ENCODE peak calls at places on chromosomes 5 and 9, in eight cellular contexts. X, O, Y, W, I, G, M and T are unnamed samples.

GRCh38 chr5:156208271-156208670 is 118.7 kb upstream of the SGCD start:
- DNase-seq in W (no peak), I (no peak), G (no peak), M (peak), X (peak), Y (no peak), O (peak), T (no peak)

GRCh38 chr5:58462623-58463230 is 2.8 kb upstream of the PLK2 start:
- DNase-seq in X (peak), G (no peak), Y (no peak), I (no peak), O (peak), M (peak), W (no peak), T (peak)

GRCh38 chr9:123065191-123065590 is 31.7 kb downstream of the GPR21 start:
- DNase-seq in X (no peak), I (no peak), M (no peak), G (no peak), W (no peak), O (no peak), Y (no peak), T (no peak)

GRCh38 chr9:33350310-33350709 is 52.1 kb downstream of the AQP7 start:
- DNase-seq in W (no peak), Y (no peak), I (peak), O (no peak), M (no peak), X (no peak), G (no peak), T (no peak)

GRCh38 chr5:116388564-116389258 is 185.9 kb downstream of the SEMA6A start:
- DNase-seq in W (no peak), X (no peak), M (no peak), Y (no peak), O (no peak), G (no peak), I (peak), T (peak)

GRCh38 chr9:130627051-130627450 is 37.3 kb upstream of the PRDM12 start:
- DNase-seq in X (no peak), I (no peak), Y (no peak), G (no peak), M (no peak), O (no peak), W (no peak), T (no peak)

GRCh38 chr9:85246566-85246965 is 495.2 kb downstream of the AGTPBP1 start:
- DNase-seq in X (no peak), I (no peak), O (no peak), Y (no peak), M (no peak), G (no peak), W (no peak), T (no peak)

GRCh38 chr5:150641006-150641570 is 628 bp downstream of the SYNPO start:
- DNase-seq in I (no peak), G (peak), X (no peak), O (peak), Y (peak), W (no peak), M (no peak), T (no peak)

GRCh38 chr5:94901071-94901979 is 282.9 kb downstream of the SLF1 start:
- DNase-seq in G (no peak), W (no peak), M (peak), Y (no peak), I (peak), X (no peak), O (no peak), T (no peak)

GRCh38 chr5:83701886-83702285 is 18.8 kb downstream of the HAPLN1 start:
- DNase-seq in I (no peak), W (no peak), M (no peak), O (no peak), X (no peak), G (no peak), Y (no peak), T (no peak)

GRCh38 chr9:125854553-125855275 is 107.5 kb downstream of the PBX3 start:
- DNase-seq in O (no peak), G (no peak), W (no peak), X (no peak), M (no peak), Y (no peak), I (no peak), T (no peak)

GRCh38 chr5:34550977-34551376 is 105.2 kb upstream of the RAI14 start:
- DNase-seq in W (no peak), O (no peak), I (no peak), G (no peak), Y (no peak), X (no peak), M (no peak), T (no peak)

GRCh38 chr5:58358436-58358835 is 101.5 kb downstream of the PLK2 start:
- DNase-seq in Y (no peak), M (no peak), O (no peak), I (no peak), W (no peak), X (peak), G (no peak), T (no peak)

GRCh38 chr9:90326219-90326618 is 316.4 kb downstream of the DIRAS2 start:
- DNase-seq in W (no peak), Y (no peak), M (no peak), G (no peak), X (no peak), I (no peak), O (no peak), T (no peak)

GRCh38 chr9:129236441-129237145 is 58.5 kb upstream of the IER5L start:
- DNase-seq in I (no peak), Y (peak), G (no peak), M (no peak), W (peak), X (no peak), O (peak), T (no peak)

GRCh38 chr9:127788337-127789011 is 2.6 kb downstream of the CDK9 start:
- DNase-seq in M (no peak), O (no peak), G (no peak), I (no peak), X (no peak), Y (peak), W (no peak), T (no peak)

GRCh38 chr5:660491-661030 is 32.6 kb downstream of the TPPP start:
- DNase-seq in O (no peak), M (no peak), W (peak), G (no peak), I (no peak), X (no peak), Y (peak), T (no peak)

GRCh38 chr9:124411514-124412227 is 3.6 kb downstream of the PSMB7 start:
- DNase-seq in I (no peak), O (no peak), Y (no peak), X (no peak), G (no peak), M (no peak), W (no peak), T (no peak)

GRCh38 chr9:121861501-121862180 is 210.2 kb downstream of the DAB2IP start:
- DNase-seq in I (no peak), X (peak), Y (peak), G (no peak), M (peak), O (peak), W (no peak), T (peak)

GRCh38 chr9:87245271-87245670 is 252.4 kb upstream of the DAPK1 start:
- DNase-seq in O (peak), M (no peak), Y (no peak), X (no peak), G (no peak), I (no peak), W (no peak), T (no peak)

GRCh38 chr9:83473488-83473971 is 64.7 kb downstream of the FRMD3 start:
- DNase-seq in Y (no peak), M (peak), O (no peak), I (no peak), W (no peak), G (no peak), X (no peak), T (no peak)

GRCh38 chr9:127970401-127971313 is 10.1 kb downstream of the EEIG1 start:
- DNase-seq in M (peak), W (no peak), Y (no peak), X (no peak), G (no peak), I (no peak), O (no peak), T (no peak)

GRCh38 chr5:143094087-143094511 is 309.4 kb downstream of the NR3C1 start:
- DNase-seq in W (no peak), G (no peak), Y (no peak), O (no peak), I (no peak), X (peak), M (peak), T (peak)

GRCh38 chr5:162227075-162227474 is 159.5 kb downstream of the GABRG2 start:
- DNase-seq in G (no peak), W (no peak), I (no peak), O (peak), M (no peak), X (no peak), Y (no peak), T (no peak)

GRCh38 chr9:128787583-128788156 is 617 bp downstream of the TBC1D13 start:
- DNase-seq in W (no peak), O (peak), I (no peak), Y (no peak), X (peak), G (no peak), M (no peak), T (no peak)

GRCh38 chr5:157253547-157253946 is 12.4 kb upstream of the CYFIP2 start:
- DNase-seq in W (no peak), X (peak), Y (no peak), O (peak), G (peak), M (peak), I (no peak), T (peak)

GRCh38 chr5:31962928-31963327 is 211.2 kb downstream of the GOLPH3 start:
- DNase-seq in G (no peak), X (no peak), M (no peak), I (no peak), Y (no peak), O (no peak), W (no peak), T (no peak)

GRCh38 chr5:142151436-142152382 is 43.1 kb downstream of the NDFIP1 start:
- DNase-seq in X (peak), G (peak), I (peak), Y (no peak), W (no peak), O (peak), M (peak), T (peak)

GRCh38 chr5:116272281-116272941 is 187.6 kb downstream of the COMMD10 start:
- DNase-seq in M (no peak), X (no peak), W (no peak), Y (no peak), G (no peak), O (no peak), I (peak), T (no peak)

GRCh38 chr9:72661401-72662135 is 140.2 kb downstream of the TMC1 start:
- DNase-seq in X (no peak), W (no peak), Y (no peak), M (no peak), O (no peak), G (no peak), I (no peak), T (no peak)

GRCh38 chr5:31478901-31479300 is 53.0 kb downstream of the DROSHA start:
- DNase-seq in X (no peak), O (no peak), Y (no peak), I (no peak), W (no peak), M (no peak), G (no peak), T (no peak)

GRCh38 chr9:93085676-93086075 is 10.3 kb upstream of the CARD19 start:
- DNase-seq in M (no peak), Y (peak), W (peak), G (peak), I (no peak), X (no peak), O (no peak), T (no peak)

GRCh38 chr5:149936700-149937091 is 7.9 kb downstream of the PDE6A start:
- DNase-seq in X (no peak), W (no peak), G (no peak), Y (no peak), I (no peak), O (no peak), M (no peak), T (no peak)

GRCh38 chr5:64958757-64959391 is 190.1 kb downstream of the CWC27 start:
- DNase-seq in I (no peak), O (peak), G (no peak), Y (no peak), X (no peak), M (no peak), W (no peak), T (no peak)
- TF ChIP-seq CTCF in I (peak), O (peak), G (peak), Y (peak), X (peak), M (peak), W (peak), T (peak)

DNA sequence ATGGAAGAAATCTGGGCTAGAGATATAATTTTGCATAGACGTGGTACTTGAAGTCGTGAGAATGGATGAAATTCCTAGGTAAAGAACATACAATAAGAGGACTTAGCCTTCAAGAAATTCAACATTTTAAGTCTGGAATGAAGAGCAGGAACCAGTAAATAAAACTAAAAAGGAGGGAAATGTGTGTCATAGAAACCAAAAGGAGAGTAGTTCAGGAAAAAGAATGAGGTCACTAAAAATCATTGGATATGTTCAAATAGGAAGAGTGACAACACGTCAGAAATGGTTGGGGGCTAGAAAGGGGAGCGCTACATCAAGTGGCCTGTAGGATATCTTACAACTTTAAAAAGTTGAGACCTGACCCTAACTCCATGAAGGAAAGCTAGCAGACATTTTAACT is 44.0 kb downstream of the PFDN1 start:
- DNase-seq in O (no peak), X (no peak), G (no peak), Y (no peak), M (no peak), I (no peak), W (no peak), T (no peak)
- TF ChIP-seq CTCF in O (no peak), X (no peak), G (no peak), Y (no peak), M (no peak), I (no peak), W (no peak), T (no peak)

GRCh38 chr5:18195910-18196309 is 561.6 kb downstream of the TAF11L14 start:
- DNase-seq in M (no peak), Y (no peak), I (no peak), X (no peak), O (no peak), G (no peak), W (no peak), T (no peak)
- TF ChIP-seq CTCF in M (no peak), Y (no peak), I (no peak), X (no peak), O (no peak), G (no peak), W (no peak), T (no peak)

DNA sequence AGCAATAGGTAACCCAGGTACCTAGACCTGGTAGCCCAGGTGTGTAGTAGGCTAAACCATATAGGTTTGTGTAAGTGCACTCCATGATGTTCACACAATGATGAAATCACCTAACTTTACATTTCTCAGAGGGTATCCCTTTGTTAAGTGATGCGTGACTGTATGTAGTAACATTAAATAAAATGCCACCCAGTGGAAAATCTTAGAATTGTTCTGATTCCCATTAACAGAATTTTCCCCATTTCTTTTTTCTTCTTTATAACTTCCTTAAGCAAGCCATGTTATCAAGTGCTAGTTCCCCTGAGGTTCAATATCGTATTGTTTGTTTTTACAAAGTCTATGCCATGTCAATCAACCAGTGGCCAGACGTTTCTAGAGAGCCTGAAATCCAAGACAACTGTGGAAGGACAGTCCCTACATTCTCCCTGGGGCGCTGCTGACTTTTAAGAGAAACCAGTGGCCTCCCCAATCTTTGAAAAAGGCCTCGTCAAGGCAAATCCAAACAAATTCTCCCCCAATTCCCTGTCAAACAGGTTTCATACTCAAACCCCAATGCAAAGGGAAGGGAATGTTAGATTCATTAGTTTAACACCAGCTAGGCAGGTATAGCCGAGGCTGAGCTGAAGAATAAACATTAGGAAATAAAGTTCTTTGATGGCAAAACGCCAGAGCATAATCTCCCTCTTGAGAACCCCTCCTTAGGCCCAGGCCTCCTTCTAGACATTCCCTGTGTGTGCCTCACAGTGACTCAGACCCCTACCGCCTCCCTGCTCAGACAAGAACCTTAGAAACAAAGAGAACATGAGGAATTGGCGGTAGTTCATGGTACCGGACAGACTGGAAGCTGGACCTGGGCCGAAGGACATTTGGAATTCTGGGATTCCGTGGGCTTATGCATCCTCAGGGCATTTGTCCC is 198.7 kb downstream of the GNA14 start:
- DNase-seq in I (no peak), G (no peak), O (no peak), X (no peak), M (no peak), W (no peak), Y (no peak), T (no peak)
- TF ChIP-seq CTCF in I (no peak), G (no peak), O (no peak), X (no peak), M (no peak), W (peak), Y (no peak), T (no peak)

GRCh38 chr9:99189887-99190596 is 31.7 kb downstream of the ALG2 start:
- DNase-seq in M (no peak), G (no peak), O (no peak), W (no peak), Y (no peak), X (no peak), I (no peak), T (no peak)

GRCh38 chr9:99193466-99193821 is 28.3 kb downstream of the ALG2 start:
- DNase-seq in X (no peak), O (no peak), G (no peak), M (no peak), I (no peak), W (no peak), Y (no peak), T (no peak)

GRCh38 chr9:99189186-99189585 is 32.6 kb downstream of the ALG2 start:
- DNase-seq in X (no peak), I (no peak), G (no peak), O (no peak), Y (no peak), W (no peak), M (no peak), T (no peak)

GRCh38 chr9:99190597-99191283 is 31.0 kb downstream of the ALG2 start:
- DNase-seq in Y (no peak), I (no peak), W (no peak), G (no peak), X (no peak), O (no peak), M (no peak), T (no peak)

DNA sequence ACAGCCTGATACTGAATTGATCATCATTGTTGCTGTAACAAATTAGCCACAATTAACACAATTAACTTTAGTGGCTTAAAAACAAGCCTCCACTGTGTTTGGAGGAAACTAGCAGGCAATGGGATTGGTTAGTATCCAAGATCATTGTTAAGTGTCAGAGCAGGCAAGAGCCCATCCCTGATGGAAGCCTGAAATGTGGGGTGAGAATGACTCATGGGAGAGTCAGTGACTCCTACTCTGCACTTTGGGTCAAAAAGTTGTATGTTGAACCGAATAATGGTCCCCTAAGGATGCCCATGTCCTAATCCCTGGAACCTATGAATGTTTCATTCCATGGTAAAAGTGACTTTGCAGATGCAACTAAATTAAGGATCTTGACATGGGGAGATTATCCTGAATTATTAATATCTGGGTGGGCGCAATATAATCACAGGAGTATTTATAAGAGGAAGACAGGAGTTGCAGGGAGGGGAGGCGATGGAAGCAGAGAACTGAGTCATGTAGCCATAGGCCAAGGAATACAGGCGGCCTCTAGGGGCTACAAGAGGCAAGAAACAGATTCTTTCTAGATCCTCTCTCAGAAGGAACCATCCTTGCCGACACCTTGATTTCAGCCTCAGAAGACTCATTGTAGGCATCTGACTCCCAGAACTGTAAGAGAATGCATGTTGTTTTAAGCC is 28.8 kb downstream of the ALG2 start:
- DNase-seq in W (no peak), O (peak), I (no peak), M (no peak), Y (no peak), X (no peak), G (no peak), T (no peak)
- TF ChIP-seq CTCF in W (peak), O (peak), I (peak), M (no peak), Y (no peak), X (no peak), G (no peak), T (no peak)

DNA sequence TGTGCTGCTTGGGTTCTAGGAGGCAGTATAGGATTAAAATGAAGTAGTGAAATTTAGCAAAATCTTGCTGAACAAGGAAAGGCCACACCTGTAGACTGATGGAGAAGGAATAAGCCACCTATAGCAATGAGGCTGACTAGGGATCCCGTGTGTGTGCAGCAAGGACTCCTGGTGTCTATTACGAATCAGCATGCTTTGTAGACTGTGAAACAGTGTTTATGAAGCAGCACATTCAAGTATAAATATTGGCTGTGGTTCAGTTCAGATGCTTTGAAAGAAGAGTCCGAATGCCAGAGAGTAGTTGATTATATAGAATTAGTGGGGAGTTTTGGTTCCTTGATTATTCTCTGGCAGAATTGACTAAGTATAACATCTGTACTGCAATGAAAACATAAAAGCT is 41.8 kb downstream of the CAST start:
- DNase-seq in W (no peak), M (peak), G (no peak), Y (no peak), I (no peak), O (no peak), X (no peak), T (no peak)
- TF ChIP-seq CTCF in W (no peak), M (no peak), G (no peak), Y (no peak), I (no peak), O (no peak), X (no peak), T (no peak)

DNA sequence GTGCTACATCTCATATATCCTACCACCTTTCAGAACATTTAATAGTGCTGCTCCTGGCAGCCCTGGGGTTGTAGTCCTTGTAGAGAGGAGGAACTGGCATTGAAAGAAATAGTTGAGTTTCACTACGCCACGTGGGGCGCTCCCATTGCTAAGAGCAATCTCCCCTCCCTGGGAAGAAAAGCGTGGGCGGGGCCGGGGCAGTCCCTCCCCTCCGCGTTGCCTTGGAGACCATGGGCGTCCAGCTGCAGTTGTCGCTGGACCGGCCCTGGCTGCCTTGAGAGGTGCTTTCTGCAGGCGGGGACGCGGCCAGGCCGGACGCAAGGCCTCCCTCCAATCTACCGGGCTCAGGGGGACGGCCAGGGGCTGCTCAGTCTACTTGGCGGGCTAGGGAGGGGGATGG is 368 bp upstream of the CCDC180 start:
- DNase-seq in I (peak), G (peak), Y (peak), X (peak), O (no peak), W (no peak), M (no peak), T (peak)
- TF ChIP-seq CTCF in I (peak), G (no peak), Y (no peak), X (peak), O (no peak), W (no peak), M (no peak), T (no peak)

GRCh38 chr5:71751422-71751821 is 32.3 kb downstream of the CARTPT start:
- DNase-seq in M (no peak), W (no peak), X (no peak), Y (no peak), O (no peak), I (no peak), G (no peak), T (no peak)
- TF ChIP-seq CTCF in M (peak), W (no peak), X (no peak), Y (no peak), O (no peak), I (no peak), G (no peak), T (no peak)